ENCODE peak calls at places on chromosomes 4 and X, in four cellular contexts. One of them, this sample, is unnamed.

GRCh38 chr4:48138511-48138910 is 4.5 kb upstream of the TXK start:
- DNase-seq in K562: no peak
- DNase-seq in HepG2: no peak
- DNase-seq in GM12878: no peak
- DNase-seq in this sample: no peak

GRCh38 chr4:139266583-139267257 is 13.3 kb downstream of the MGARP start:
- DNase-seq in GM12878: peak; percentile 96
- DNase-seq in HepG2: peak; percentile 54
- DNase-seq in K562: peak; percentile 92
- DNase-seq in this sample: peak; percentile 56

GRCh38 chr4:76896731-76897521 is 1.0 kb downstream of the SOWAHB start:
- DNase-seq in GM12878: no peak
- DNase-seq in HepG2: no peak
- DNase-seq in K562: no peak
- DNase-seq in this sample: peak; percentile 62

GRCh38 chr4:56979674-56980073 is 978 bp downstream of the POLR2B start:
- DNase-seq in GM12878: no peak
- DNase-seq in HepG2: peak; percentile 31
- DNase-seq in K562: peak; percentile 72
- DNase-seq in this sample: no peak

GRCh38 chrX:70444326-70445196 is at the start of gene DLG3:
- DNase-seq in GM12878: no peak
- DNase-seq in K562: no peak
- DNase-seq in HepG2: no peak
- DNase-seq in this sample: peak; percentile 50

GRCh38 chr4:158356331-158356730 is 146.0 kb downstream of the TMEM144 start:
- DNase-seq in K562: no peak
- DNase-seq in GM12878: no peak
- DNase-seq in HepG2: no peak
- DNase-seq in this sample: no peak

GRCh38 chrX:41529221-41529620 is 82.1 kb downstream of the NYX start:
- DNase-seq in HepG2: no peak
- DNase-seq in K562: no peak
- DNase-seq in GM12878: no peak
- DNase-seq in this sample: no peak

GRCh38 chr4:137949746-137950145 is 292.4 kb downstream of the SLC7A11 start:
- DNase-seq in HepG2: no peak
- DNase-seq in GM12878: no peak
- DNase-seq in K562: no peak
- DNase-seq in this sample: no peak

GRCh38 chr4:119110121-119110520 is 25.5 kb upstream of the MYOZ2 start:
- DNase-seq in K562: no peak
- DNase-seq in HepG2: no peak
- DNase-seq in GM12878: no peak
- DNase-seq in this sample: no peak

GRCh38 chrX:141989802-141990201 is 86.1 kb downstream of the MAGEC1 start:
- DNase-seq in GM12878: no peak
- DNase-seq in K562: no peak
- DNase-seq in HepG2: no peak
- DNase-seq in this sample: no peak

GRCh38 chrX:41482153-41482850 is 35.2 kb downstream of the NYX start:
- DNase-seq in HepG2: peak; percentile 35
- DNase-seq in GM12878: no peak
- DNase-seq in K562: no peak
- DNase-seq in this sample: no peak

GRCh38 chr4:107094332-107094731 is 58.2 kb upstream of the DKK2 start:
- DNase-seq in GM12878: no peak
- DNase-seq in K562: no peak
- DNase-seq in HepG2: peak; percentile 1
- DNase-seq in this sample: peak; percentile 10

GRCh38 chr4:26856906-26857277 is 3.7 kb upstream of the STIM2 start:
- DNase-seq in HepG2: no peak
- DNase-seq in K562: no peak
- DNase-seq in GM12878: no peak
- DNase-seq in this sample: no peak

GRCh38 chrX:18887177-18887820 is 96.6 kb downstream of the PHKA2 start:
- DNase-seq in K562: no peak
- DNase-seq in HepG2: no peak
- DNase-seq in GM12878: no peak
- DNase-seq in this sample: no peak

GRCh38 chr4:150828159-150828558 is 186.9 kb downstream of the LRBA start:
- DNase-seq in K562: no peak
- DNase-seq in GM12878: peak; percentile 77
- DNase-seq in HepG2: no peak
- DNase-seq in this sample: no peak

GRCh38 chrX:56764153-56764974 is 35.3 kb downstream of the NBDY start:
- DNase-seq in K562: peak; percentile 65
- DNase-seq in GM12878: peak; percentile 99
- DNase-seq in HepG2: peak; percentile 48
- DNase-seq in this sample: peak; percentile 60

GRCh38 chr4:158459085-158459820 is 62.4 kb upstream of the RXFP1 start:
- DNase-seq in HepG2: no peak
- DNase-seq in GM12878: no peak
- DNase-seq in K562: peak; percentile 61
- DNase-seq in this sample: no peak

GRCh38 chr4:81564025-81564424 is 92.3 kb upstream of the RASGEF1B start:
- DNase-seq in GM12878: no peak
- DNase-seq in HepG2: no peak
- DNase-seq in K562: no peak
- DNase-seq in this sample: no peak

GRCh38 chrX:110568396-110568795 is 209.7 kb downstream of the RTL9 start:
- DNase-seq in K562: no peak
- DNase-seq in HepG2: no peak
- DNase-seq in GM12878: no peak
- DNase-seq in this sample: no peak

GRCh38 chr4:162162672-162163071 is 1.1 kb downstream of the FSTL5 start:
- DNase-seq in K562: no peak
- DNase-seq in GM12878: no peak
- DNase-seq in HepG2: no peak
- DNase-seq in this sample: no peak

GRCh38 chr4:162164881-162165528 is 1.2 kb upstream of the FSTL5 start:
- DNase-seq in GM12878: no peak
- DNase-seq in K562: no peak
- DNase-seq in HepG2: no peak
- DNase-seq in this sample: no peak

GRCh38 chr4:162163892-162164759 is at the start of gene FSTL5:
- DNase-seq in HepG2: peak; percentile 16
- DNase-seq in K562: peak; percentile 16
- DNase-seq in GM12878: no peak
- DNase-seq in this sample: peak; percentile 80
- TF ChIP-seq FOXK2 in HepG2: no peak
- TF ChIP-seq FOXK2 in K562: no peak
- TF ChIP-seq FOXK2 in GM12878: no peak
- TF ChIP-seq FOXK2 in this sample: no peak

GRCh38 chr4:160296476-160296875 is 1193.6 kb downstream of the RAPGEF2 start:
- DNase-seq in K562: no peak
- DNase-seq in HepG2: no peak
- DNase-seq in GM12878: no peak
- DNase-seq in this sample: no peak
- TF ChIP-seq TARDBP in K562: no peak
- TF ChIP-seq TARDBP in HepG2: no peak
- TF ChIP-seq TARDBP in GM12878: no peak
- TF ChIP-seq TARDBP in this sample: no peak

GRCh38 chr4:100588076-100588475 is 70.3 kb upstream of the EMCN start:
- DNase-seq in K562: no peak
- DNase-seq in GM12878: no peak
- DNase-seq in HepG2: no peak
- DNase-seq in this sample: no peak

GRCh38 chr4:100590308-100590707 is 72.5 kb upstream of the EMCN start:
- DNase-seq in GM12878: no peak
- DNase-seq in HepG2: no peak
- DNase-seq in K562: no peak
- DNase-seq in this sample: no peak

GRCh38 chr4:100593933-100594332 is 76.1 kb upstream of the EMCN start:
- DNase-seq in HepG2: no peak
- DNase-seq in GM12878: no peak
- DNase-seq in K562: no peak
- DNase-seq in this sample: no peak

GRCh38 chr4:100591156-100591876 is 73.5 kb upstream of the EMCN start:
- DNase-seq in HepG2: no peak
- DNase-seq in K562: no peak
- DNase-seq in GM12878: no peak
- DNase-seq in this sample: no peak
- TF ChIP-seq FOXK2 in HepG2: no peak
- TF ChIP-seq FOXK2 in K562: no peak
- TF ChIP-seq FOXK2 in GM12878: no peak
- TF ChIP-seq FOXK2 in this sample: no peak

GRCh38 chr4:94757192-94758140 is at the start of gene BMPR1B:
- DNase-seq in HepG2: no peak
- DNase-seq in K562: no peak
- DNase-seq in GM12878: no peak
- DNase-seq in this sample: peak; percentile 62

GRCh38 chr4:94758141-94758699 is 465 bp downstream of the BMPR1B start:
- DNase-seq in HepG2: no peak
- DNase-seq in GM12878: no peak
- DNase-seq in K562: no peak
- DNase-seq in this sample: peak; percentile 51

GRCh38 chr4:94759767-94760211 is 2.0 kb downstream of the BMPR1B start:
- DNase-seq in K562: no peak
- DNase-seq in GM12878: no peak
- DNase-seq in HepG2: no peak
- DNase-seq in this sample: no peak

GRCh38 chr4:94762326-94762725 is 4.6 kb downstream of the BMPR1B start:
- DNase-seq in HepG2: no peak
- DNase-seq in K562: no peak
- DNase-seq in GM12878: no peak
- DNase-seq in this sample: no peak

GRCh38 chr4:94758700-94759399 is 1.1 kb downstream of the BMPR1B start:
- DNase-seq in HepG2: no peak
- DNase-seq in GM12878: no peak
- DNase-seq in K562: no peak
- DNase-seq in this sample: peak; percentile 21
- TF ChIP-seq TARDBP in HepG2: no peak
- TF ChIP-seq TARDBP in GM12878: no peak
- TF ChIP-seq TARDBP in K562: no peak
- TF ChIP-seq TARDBP in this sample: no peak

GRCh38 chr4:54929459-54929858 is 195.9 kb downstream of the KDR start:
- DNase-seq in HepG2: no peak
- DNase-seq in K562: no peak
- DNase-seq in GM12878: no peak
- DNase-seq in this sample: no peak
- TF ChIP-seq FOXK2 in HepG2: no peak
- TF ChIP-seq FOXK2 in K562: no peak
- TF ChIP-seq FOXK2 in GM12878: no peak
- TF ChIP-seq FOXK2 in this sample: no peak

GRCh38 chr4:7900351-7900750 is 39.3 kb downstream of the AFAP1 start:
- DNase-seq in GM12878: no peak
- DNase-seq in K562: no peak
- DNase-seq in HepG2: no peak
- DNase-seq in this sample: no peak

GRCh38 chr4:7902826-7903225 is 36.8 kb downstream of the AFAP1 start:
- DNase-seq in K562: no peak
- DNase-seq in GM12878: no peak
- DNase-seq in HepG2: no peak
- DNase-seq in this sample: no peak

GRCh38 chr4:7902101-7902553 is 37.5 kb downstream of the AFAP1 start:
- DNase-seq in K562: no peak
- DNase-seq in HepG2: no peak
- DNase-seq in GM12878: no peak
- DNase-seq in this sample: no peak

GRCh38 chr4:7899184-7899583 is 40.5 kb downstream of the AFAP1 start:
- DNase-seq in GM12878: no peak
- DNase-seq in K562: no peak
- DNase-seq in HepG2: no peak
- DNase-seq in this sample: no peak

DNA sequence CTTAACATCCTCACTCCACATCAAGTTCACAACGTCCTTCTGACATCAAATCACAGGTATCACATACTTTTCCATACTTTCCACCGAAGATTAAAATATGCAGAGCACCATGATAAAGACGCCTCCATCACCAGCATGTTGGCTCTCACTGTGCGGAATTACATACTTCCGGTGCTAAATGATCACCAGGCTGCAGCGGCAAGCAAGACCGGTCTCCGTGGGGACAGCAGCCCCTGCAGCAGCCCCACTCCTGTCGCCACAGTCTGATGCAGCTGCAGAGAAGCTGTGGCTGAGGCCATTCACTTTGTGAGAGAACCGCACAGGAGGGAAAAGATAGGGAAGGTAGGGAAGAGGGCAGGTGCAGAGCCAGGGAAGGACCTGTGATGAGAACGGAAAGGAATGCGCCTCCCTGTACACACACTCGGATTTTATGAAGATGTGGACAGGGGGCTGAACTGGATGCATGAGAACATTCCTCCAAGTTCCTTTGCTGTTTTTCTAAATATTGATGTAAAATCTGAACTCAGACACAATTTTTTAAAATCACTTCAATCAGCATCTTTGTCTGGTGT is 38.3 kb downstream of the AFAP1 start:
- DNase-seq in HepG2: no peak
- DNase-seq in K562: no peak
- DNase-seq in GM12878: no peak
- DNase-seq in this sample: no peak
- TF ChIP-seq TARDBP in HepG2: no peak
- TF ChIP-seq TARDBP in K562: no peak
- TF ChIP-seq TARDBP in GM12878: no peak
- TF ChIP-seq TARDBP in this sample: no peak

DNA sequence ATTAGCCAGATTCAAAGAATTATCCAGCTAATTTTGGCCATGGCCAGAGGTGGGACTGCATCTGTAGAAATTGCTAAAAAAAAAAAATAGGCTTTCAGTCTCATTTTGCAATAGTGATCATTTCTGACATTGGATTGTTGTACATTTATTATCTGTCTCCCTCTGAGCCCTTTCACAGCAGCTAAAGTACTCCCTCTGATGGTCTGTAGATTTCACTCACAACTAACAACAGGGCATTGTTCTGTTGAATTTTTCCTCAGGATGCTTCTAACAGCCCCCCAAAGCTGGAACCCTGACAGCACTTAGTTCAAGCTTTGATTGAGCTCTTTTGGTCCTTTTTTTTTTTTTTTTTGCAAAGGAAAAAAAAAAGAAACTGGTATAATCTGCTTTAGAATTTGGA is 406.6 kb downstream of the SMARCA1 start:
- DNase-seq in K562: no peak
- DNase-seq in HepG2: peak; percentile 65
- DNase-seq in GM12878: no peak
- DNase-seq in this sample: no peak
- TF ChIP-seq FOXK2 in K562: no peak
- TF ChIP-seq FOXK2 in HepG2: no peak
- TF ChIP-seq FOXK2 in GM12878: no peak
- TF ChIP-seq FOXK2 in this sample: no peak

This sample was measured in HEK293T.